ENCODE peak calls at places on chromosomes 4 and X, in five cellular contexts. R is HCT116, Q is GM23338, E is SK-N-SH, U is A549. C is an unnamed sample.

GRCh38 chrX:11944486-11944885 is 186.4 kb downstream of the MSL3 start:
- DNase-seq in Q (peak), U (peak), E (peak), R (no peak), C (peak)

GRCh38 chr4:39664828-39665731 is 26.4 kb upstream of the SMIM14 start:
- DNase-seq in R (no peak), E (no peak), U (peak), Q (no peak), C (no peak)

GRCh38 chr4:123446791-123447474 is 50.3 kb downstream of the SPRY1 start:
- DNase-seq in Q (peak), U (no peak), R (no peak), E (no peak), C (no peak)

GRCh38 chr4:8544741-8545438 is 35.3 kb upstream of the GPR78 start:
- DNase-seq in Q (no peak), R (no peak), E (no peak), U (no peak), C (no peak)

GRCh38 chr4:167100120-167100519 is 134.2 kb downstream of the SPOCK3 start:
- DNase-seq in R (no peak), U (peak), Q (peak), E (no peak), C (no peak)

GRCh38 chr4:184284336-184284690 is 66.6 kb upstream of the ENPP6 start:
- DNase-seq in E (no peak), Q (no peak), R (no peak), U (no peak), C (peak)

GRCh38 chr4:11223261-11223660 is 205.4 kb downstream of the HS3ST1 start:
- DNase-seq in E (no peak), U (no peak), Q (peak), R (no peak), C (no peak)

GRCh38 chr4:7812191-7812860 is 127.3 kb downstream of the AFAP1 start:
- DNase-seq in U (no peak), E (no peak), Q (no peak), R (no peak), C (no peak)

GRCh38 chr4:184355111-184355604 is 119.2 kb downstream of the IRF2 start:
- DNase-seq in U (peak), Q (no peak), R (peak), E (peak), C (peak)

GRCh38 chr4:184265566-184266351 is 48.1 kb upstream of the ENPP6 start:
- DNase-seq in E (no peak), U (peak), R (peak), Q (no peak), C (no peak)

GRCh38 chrX:13101439-13102139 is 57.2 kb upstream of the FAM9C start:
- DNase-seq in R (peak), Q (no peak), E (no peak), U (peak), C (peak)

GRCh38 chr4:163620738-163621137 is 126.2 kb downstream of the TMA16 start:
- DNase-seq in E (no peak), U (no peak), R (no peak), Q (no peak), C (no peak)

GRCh38 chr4:54607521-54607920 is 50.2 kb upstream of the KIT start:
- DNase-seq in Q (no peak), E (no peak), R (no peak), U (no peak), C (no peak)

GRCh38 chrX:1870421-1870820 is 255.6 kb downstream of the ASMT start:
- DNase-seq in E (no peak), U (no peak), R (no peak), Q (no peak), C (no peak)

GRCh38 chr4:13309751-13310150 is 174.4 kb downstream of the RAB28 start:
- DNase-seq in U (no peak), E (no peak), R (no peak), Q (no peak), C (no peak)

GRCh38 chr4:156293657-156294297 is 340.1 kb upstream of the CTSO start:
- DNase-seq in Q (no peak), E (no peak), U (peak), R (no peak), C (no peak)

GRCh38 chr4:3821580-3822229 is 55.5 kb downstream of the ADRA2C start:
- DNase-seq in E (no peak), R (no peak), Q (no peak), U (no peak), C (no peak)

GRCh38 chr4:119227690-119228089 is 15.2 kb downstream of the USP53 start:
- DNase-seq in E (no peak), U (no peak), Q (no peak), R (no peak), C (no peak)

GRCh38 chr4:151841107-151841506 is 80.3 kb upstream of the GATB start:
- DNase-seq in R (no peak), Q (no peak), U (no peak), E (no peak), C (no peak)

GRCh38 chrX:34656842-34657780 is at the start of gene TMEM47:
- DNase-seq in R (no peak), Q (peak), U (peak), E (peak), C (no peak)

GRCh38 chr4:16790508-16790907 is 107.9 kb downstream of the LDB2 start:
- DNase-seq in E (no peak), U (no peak), Q (no peak), R (no peak), C (no peak)

GRCh38 chr4:106039796-106040195 is 144.5 kb downstream of the NPNT start:
- DNase-seq in E (no peak), Q (no peak), U (no peak), R (no peak), C (no peak)

GRCh38 chr4:1209821-1210220 is 37.4 kb upstream of the SPON2 start:
- DNase-seq in R (no peak), U (no peak), Q (peak), E (peak), C (no peak)

GRCh38 chrX:139720136-139720535 is 12.2 kb upstream of the MCF2 start:
- DNase-seq in R (no peak), E (no peak), Q (peak), U (peak), C (no peak)

GRCh38 chrX:136055651-136056221 is 70.5 kb downstream of the SLC9A6 start:
- DNase-seq in R (no peak), U (no peak), Q (no peak), E (no peak), C (no peak)

GRCh38 chr4:108114503-108114902 is 54.2 kb downstream of the LEF1 start:
- DNase-seq in R (no peak), Q (peak), U (no peak), E (no peak), C (no peak)

GRCh38 chr4:108118505-108118904 is 50.2 kb downstream of the LEF1 start:
- DNase-seq in Q (no peak), R (no peak), U (peak), E (no peak), C (no peak)

GRCh38 chr4:108115168-108115526 is 53.6 kb downstream of the LEF1 start:
- DNase-seq in U (no peak), E (no peak), Q (no peak), R (no peak), C (no peak)

GRCh38 chr4:108117473-108118182 is 51.1 kb downstream of the LEF1 start:
- DNase-seq in U (peak), E (no peak), R (no peak), Q (peak), C (no peak)

DNA sequence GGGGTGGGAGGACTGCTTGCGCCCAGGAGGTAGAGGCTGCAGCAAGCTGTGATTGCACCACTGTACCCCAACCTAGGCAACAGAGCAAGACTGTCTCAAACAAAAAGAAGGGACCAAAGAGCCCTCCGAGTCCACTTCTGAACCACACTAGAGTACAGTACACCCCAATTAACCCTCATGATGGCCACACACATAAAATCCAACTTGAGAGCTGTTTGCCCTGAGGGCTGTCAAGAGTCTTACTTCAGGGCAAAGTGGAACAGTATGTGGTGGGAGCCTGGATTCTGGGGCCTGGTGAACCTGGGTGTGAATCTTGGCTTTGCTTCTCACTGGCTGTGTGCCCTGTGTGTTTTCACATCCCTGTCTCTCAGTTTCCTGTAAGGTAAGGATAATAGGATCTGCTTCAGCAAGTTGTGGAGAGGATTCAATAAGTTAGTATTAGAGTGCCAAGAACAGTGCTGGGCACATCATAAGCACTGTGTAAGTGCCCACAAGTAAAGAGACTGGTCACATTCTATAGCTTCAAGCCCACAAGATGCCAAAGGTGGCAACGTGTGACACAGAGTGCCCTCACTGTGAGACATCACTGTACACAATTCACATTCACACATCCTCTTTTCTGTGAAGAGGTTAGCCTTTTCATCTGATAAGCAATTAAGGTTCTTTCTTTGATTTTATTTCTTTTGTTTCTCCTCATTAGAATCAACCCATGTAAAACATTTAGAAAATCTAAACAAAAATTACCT is 52.1 kb downstream of the LEF1 start:
- DNase-seq in E (no peak), Q (no peak), R (no peak), U (no peak), C (no peak)
- TF ChIP-seq REST in E (no peak), Q (no peak), R (no peak), U (no peak), C (no peak)

DNA sequence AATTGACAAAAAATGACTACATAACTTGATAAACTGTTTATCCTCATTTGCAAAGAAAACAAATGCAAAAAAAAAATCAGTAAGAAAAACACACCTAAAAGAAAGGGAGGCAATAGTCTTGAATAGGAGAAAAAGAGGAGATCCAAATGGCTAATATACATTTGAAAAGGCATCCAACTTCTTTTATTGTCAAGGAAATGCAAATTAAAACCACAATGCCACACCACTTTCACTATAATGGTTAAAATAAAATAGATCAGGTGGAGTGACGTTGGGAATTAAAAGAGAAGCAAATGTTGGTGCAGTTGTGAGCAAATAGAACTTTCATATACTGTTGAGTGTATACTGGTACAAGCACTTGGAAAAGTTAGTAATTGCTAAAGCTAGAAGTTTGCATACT is 3.6 kb downstream of the DCAF4L1 start:
- DNase-seq in U (no peak), E (no peak), R (no peak), Q (peak), C (no peak)
- TF ChIP-seq REST in U (no peak), E (no peak), R (no peak), Q (no peak), C (no peak)

GRCh38 chr4:100014616-100015015 is 64.5 kb upstream of the H2AZ1 start:
- DNase-seq in E (no peak), R (no peak), U (no peak), Q (no peak), C (no peak)
- TF ChIP-seq REST in E (no peak), R (no peak), U (no peak), Q (no peak), C (no peak)

GRCh38 chr4:82737354-82737753 is 61.2 kb downstream of the SCD5 start:
- DNase-seq in Q (no peak), E (no peak), U (no peak), R (no peak), C (no peak)
- TF ChIP-seq REST in Q (no peak), E (no peak), U (no peak), R (no peak), C (no peak)

DNA sequence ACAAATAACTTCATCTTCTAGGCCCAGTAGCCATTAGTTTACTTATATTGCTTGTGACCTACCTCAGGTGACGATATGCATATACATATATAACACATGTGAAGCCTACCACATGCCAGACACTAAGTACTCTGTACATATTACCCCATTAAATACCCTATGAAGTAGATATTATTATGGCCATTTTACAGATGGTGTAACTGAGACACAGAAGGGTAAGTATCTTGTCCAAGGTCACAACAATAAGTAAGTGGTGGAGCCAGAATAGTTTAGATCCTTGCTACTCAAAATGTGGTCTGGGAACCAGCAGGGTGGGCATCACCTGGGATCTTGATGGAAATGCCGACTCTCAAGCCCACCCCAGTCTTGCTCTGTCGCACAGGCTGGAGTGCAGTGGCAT is 78.1 kb upstream of the RAPGEF2 start:
- DNase-seq in R (no peak), E (no peak), Q (no peak), U (no peak), C (no peak)
- TF ChIP-seq REST in R (no peak), E (no peak), Q (no peak), U (no peak), C (no peak)

GRCh38 chrX:9846631-9847030 is 60.4 kb downstream of the SHROOM2 start:
- DNase-seq in U (no peak), Q (no peak), E (no peak), R (no peak), C (no peak)
- TF ChIP-seq REST in U (no peak), Q (no peak), E (no peak), R (no peak), C (no peak)

GRCh38 chr4:46594658-46595057 is 204.7 kb upstream of the GABRA2 start:
- DNase-seq in Q (no peak), U (no peak), E (no peak), R (no peak), C (no peak)
- TF ChIP-seq REST in Q (no peak), U (no peak), E (no peak), R (no peak), C (no peak)

C was measured in HL-60.